ENCODE peak calls at places on chromosomes 12 and 14, in six cellular contexts. One of them, this sample, is unnamed.

GRCh38 chr12:666766-667308 is 3.6 kb upstream of the NINJ2 start:
- DNase-seq in cardiac muscle cell: no peak
- DNase-seq in choroid plexus epithelial cell: no peak
- DNase-seq in islet precursor cell: no peak
- DNase-seq in AG10803: peak; percentile 20
- DNase-seq in activated T-helper 1 cell treated with anti-CD3 and anti-CD28 coated beads, Interleukin-2, amount 50 U/mL, for 16 hours: no peak
- DNase-seq in this sample: no peak

GRCh38 chr14:72739446-72740405 is 154.2 kb downstream of the DPF3 start:
- DNase-seq in cardiac muscle cell: no peak
- DNase-seq in choroid plexus epithelial cell: no peak
- DNase-seq in islet precursor cell: peak; percentile 43
- DNase-seq in AG10803: no peak
- DNase-seq in activated T-helper 1 cell treated with anti-CD3 and anti-CD28 coated beads, Interleukin-2, amount 50 U/mL, for 16 hours: no peak
- DNase-seq in this sample: no peak

GRCh38 chr12:49983892-49984291 is 11.1 kb downstream of the AQP6 start:
- DNase-seq in cardiac muscle cell: peak; percentile 92
- DNase-seq in choroid plexus epithelial cell: peak; percentile 91
- DNase-seq in islet precursor cell: peak; percentile 91
- DNase-seq in AG10803: peak; percentile 73
- DNase-seq in activated T-helper 1 cell treated with anti-CD3 and anti-CD28 coated beads, Interleukin-2, amount 50 U/mL, for 16 hours: no peak
- DNase-seq in this sample: no peak

GRCh38 chr12:19223018-19223417 is 93.5 kb downstream of the PLEKHA5 start:
- DNase-seq in cardiac muscle cell: no peak
- DNase-seq in choroid plexus epithelial cell: peak; percentile 66
- DNase-seq in islet precursor cell: no peak
- DNase-seq in AG10803: no peak
- DNase-seq in activated T-helper 1 cell treated with anti-CD3 and anti-CD28 coated beads, Interleukin-2, amount 50 U/mL, for 16 hours: no peak
- DNase-seq in this sample: peak; percentile 27

GRCh38 chr14:75806247-75806876 is 145.3 kb downstream of the TTLL5 start:
- DNase-seq in cardiac muscle cell: no peak
- DNase-seq in choroid plexus epithelial cell: peak; percentile 45
- DNase-seq in islet precursor cell: no peak
- DNase-seq in AG10803: no peak
- DNase-seq in activated T-helper 1 cell treated with anti-CD3 and anti-CD28 coated beads, Interleukin-2, amount 50 U/mL, for 16 hours: no peak
- DNase-seq in this sample: no peak

GRCh38 chr14:104048758-104049496 is 36.6 kb upstream of the ASPG start:
- DNase-seq in cardiac muscle cell: peak; percentile 66
- DNase-seq in choroid plexus epithelial cell: peak; percentile 92
- DNase-seq in islet precursor cell: no peak
- DNase-seq in AG10803: peak; percentile 6
- DNase-seq in activated T-helper 1 cell treated with anti-CD3 and anti-CD28 coated beads, Interleukin-2, amount 50 U/mL, for 16 hours: no peak
- DNase-seq in this sample: no peak

GRCh38 chr12:48441122-48441521 is 31.2 kb upstream of the ANP32D start:
- DNase-seq in cardiac muscle cell: peak; percentile 10
- DNase-seq in choroid plexus epithelial cell: no peak
- DNase-seq in islet precursor cell: no peak
- DNase-seq in AG10803: no peak
- DNase-seq in activated T-helper 1 cell treated with anti-CD3 and anti-CD28 coated beads, Interleukin-2, amount 50 U/mL, for 16 hours: no peak
- DNase-seq in this sample: no peak

GRCh38 chr14:66746316-66747006 is 238.5 kb downstream of the GPHN start:
- DNase-seq in cardiac muscle cell: peak; percentile 75
- DNase-seq in choroid plexus epithelial cell: peak; percentile 78
- DNase-seq in islet precursor cell: no peak
- DNase-seq in AG10803: peak; percentile 58
- DNase-seq in activated T-helper 1 cell treated with anti-CD3 and anti-CD28 coated beads, Interleukin-2, amount 50 U/mL, for 16 hours: no peak
- DNase-seq in this sample: peak; percentile 57

GRCh38 chr12:65876898-65877721 is 52.8 kb downstream of the HMGA2 start:
- DNase-seq in cardiac muscle cell: peak; percentile 74
- DNase-seq in choroid plexus epithelial cell: peak; percentile 81
- DNase-seq in islet precursor cell: peak; percentile 95
- DNase-seq in AG10803: no peak
- DNase-seq in activated T-helper 1 cell treated with anti-CD3 and anti-CD28 coated beads, Interleukin-2, amount 50 U/mL, for 16 hours: no peak
- DNase-seq in this sample: peak; percentile 74

GRCh38 chr12:23694307-23694706 is 255.2 kb downstream of the SOX5 start:
- DNase-seq in cardiac muscle cell: no peak
- DNase-seq in choroid plexus epithelial cell: no peak
- DNase-seq in islet precursor cell: no peak
- DNase-seq in AG10803: no peak
- DNase-seq in activated T-helper 1 cell treated with anti-CD3 and anti-CD28 coated beads, Interleukin-2, amount 50 U/mL, for 16 hours: no peak
- DNase-seq in this sample: no peak

GRCh38 chr12:24679135-24679534 is 269.8 kb downstream of the BCAT1 start:
- DNase-seq in cardiac muscle cell: peak; percentile 83
- DNase-seq in choroid plexus epithelial cell: peak; percentile 85
- DNase-seq in islet precursor cell: no peak
- DNase-seq in AG10803: no peak
- DNase-seq in activated T-helper 1 cell treated with anti-CD3 and anti-CD28 coated beads, Interleukin-2, amount 50 U/mL, for 16 hours: no peak
- DNase-seq in this sample: no peak

This sample was measured in GM23338.